ENCODE peak calls at places on chromosomes 16 and 17, in nine cellular contexts. B is psoas muscle, H is neural progenitor cell, T is cardiac muscle cell, X is esophagus squamous epithelium, R is ovary, M is tibial nerve, L is astrocyte of the cerebellum, N is Caco-2. S is an unnamed sample.

GRCh38 chr17:39606434-39607056 is 1.2 kb downstream of the NEUROD2 start:
- DNase-seq in B (no peak), H (peak), T (no peak), X (no peak), R (no peak), M (no peak), L (no peak), N (no peak), S (no peak)

GRCh38 chr17:68602267-68602644 is 1.1 kb upstream of the FAM20A start:
- DNase-seq in B (no peak), H (no peak), T (no peak), X (no peak), R (no peak), M (no peak), L (no peak), N (no peak), S (no peak)

GRCh38 chr16:66058181-66058580 is 308.3 kb upstream of the CDH5 start:
- DNase-seq in B (no peak), H (no peak), T (no peak), X (no peak), R (no peak), M (no peak), L (peak), N (no peak), S (peak)

GRCh38 chr17:46862949-46863348 is 11.6 kb downstream of the WNT9B start:
- DNase-seq in B (no peak), H (peak), T (no peak), X (no peak), R (no peak), M (no peak), L (no peak), N (no peak), S (no peak)

GRCh38 chr16:50038756-50039529 is 13.9 kb downstream of the CNEP1R1 start:
- DNase-seq in B (peak), H (no peak), T (no peak), X (no peak), R (no peak), M (no peak), L (no peak), N (no peak), S (no peak)

GRCh38 chr17:9644910-9645751 is at the start of gene USP43:
- DNase-seq in B (peak), H (peak), T (peak), X (no peak), R (no peak), M (no peak), L (no peak), N (peak), S (no peak)

GRCh38 chr17:40070895-40071719 is 8.3 kb downstream of the THRA start:
- DNase-seq in B (peak), H (peak), T (no peak), X (no peak), R (peak), M (peak), L (no peak), N (peak), S (no peak)

GRCh38 chr17:64219571-64219970 is 43.5 kb downstream of the TEX2 start:
- DNase-seq in B (no peak), H (no peak), T (no peak), X (no peak), R (no peak), M (no peak), L (no peak), N (peak), S (no peak)

GRCh38 chr16:309476-309875 is 26.5 kb downstream of the PDIA2 start:
- DNase-seq in B (no peak), H (no peak), T (no peak), X (no peak), R (no peak), M (no peak), L (no peak), N (no peak), S (no peak)

GRCh38 chr17:7855643-7856080 is 796 bp downstream of the TMEM88 start:
- DNase-seq in B (no peak), H (no peak), T (no peak), X (no peak), R (peak), M (peak), L (no peak), N (no peak), S (no peak)

GRCh38 chr17:17498606-17499301 is 2.6 kb upstream of the RASD1 start:
- DNase-seq in B (peak), H (no peak), T (no peak), X (no peak), R (no peak), M (no peak), L (no peak), N (no peak), S (no peak)

GRCh38 chr16:17590711-17591654 is 120.2 kb upstream of the XYLT1 start:
- DNase-seq in B (no peak), H (no peak), T (no peak), X (no peak), R (no peak), M (no peak), L (no peak), N (no peak), S (no peak)

GRCh38 chr16:67822511-67822910 is 15.8 kb downstream of the TSNAXIP1 start:
- DNase-seq in B (no peak), H (no peak), T (no peak), X (no peak), R (no peak), M (no peak), L (no peak), N (no peak), S (no peak)

GRCh38 chr16:29809031-29809747 is 2.8 kb upstream of the PRRT2 start:
- DNase-seq in B (no peak), H (no peak), T (no peak), X (no peak), R (peak), M (no peak), L (no peak), N (no peak), S (no peak)

GRCh38 chr17:31722251-31723056 is 136.6 kb downstream of the COPRS start:
- DNase-seq in B (no peak), H (no peak), T (no peak), X (no peak), R (no peak), M (no peak), L (no peak), N (no peak), S (no peak)

GRCh38 chr16:29662729-29663019 is 373 bp upstream of the SPN start:
- DNase-seq in B (no peak), H (no peak), T (no peak), X (no peak), R (no peak), M (no peak), L (no peak), N (no peak), S (no peak)

GRCh38 chr17:8918811-8919210 is 46.7 kb downstream of the PIK3R5 start:
- DNase-seq in B (no peak), H (no peak), T (no peak), X (no peak), R (no peak), M (no peak), L (no peak), N (no peak), S (no peak)

GRCh38 chr16:86085161-86085611 is 186.2 kb downstream of the IRF8 start:
- DNase-seq in B (no peak), H (no peak), T (no peak), X (no peak), R (no peak), M (peak), L (no peak), N (peak), S (no peak)

GRCh38 chr16:14284930-14285541 is 213.9 kb downstream of the MRTFB start:
- DNase-seq in B (no peak), H (peak), T (peak), X (no peak), R (no peak), M (no peak), L (peak), N (peak), S (no peak)

GRCh38 chr17:57401556-57402488 is 145.5 kb downstream of the MSI2 start:
- DNase-seq in B (no peak), H (peak), T (peak), X (no peak), R (no peak), M (no peak), L (no peak), N (no peak), S (no peak)

GRCh38 chr16:83134638-83135037 is 507.9 kb downstream of the CDH13 start:
- DNase-seq in B (no peak), H (no peak), T (no peak), X (no peak), R (no peak), M (no peak), L (no peak), N (no peak), S (no peak)

GRCh38 chr17:41802961-41803682 is 8.6 kb downstream of the P3H4 start:
- DNase-seq in B (no peak), H (no peak), T (no peak), X (no peak), R (no peak), M (no peak), L (no peak), N (no peak), S (no peak)

GRCh38 chr17:31488264-31488981 is 96.9 kb downstream of the RAB11FIP4 start:
- DNase-seq in B (no peak), H (peak), T (no peak), X (no peak), R (peak), M (no peak), L (no peak), N (no peak), S (no peak)

GRCh38 chr17:48024149-48025039 is 13.2 kb downstream of the COPZ2 start:
- DNase-seq in B (peak), H (peak), T (peak), X (no peak), R (peak), M (no peak), L (no peak), N (peak), S (no peak)

GRCh38 chr16:49650603-49651002 is 205.3 kb downstream of the ZNF423 start:
- DNase-seq in B (no peak), H (no peak), T (no peak), X (no peak), R (no peak), M (no peak), L (no peak), N (no peak), S (no peak)

GRCh38 chr17:45353047-45353446 is 36.2 kb upstream of the MAP3K14 start:
- DNase-seq in B (no peak), H (no peak), T (no peak), X (no peak), R (no peak), M (no peak), L (no peak), N (peak), S (no peak)

GRCh38 chr17:39730095-39730921 is at the start of gene MIEN1:
- DNase-seq in B (peak), H (peak), T (peak), X (peak), R (peak), M (peak), L (peak), N (peak), S (no peak)

GRCh38 chr17:8479431-8479947 is 43.8 kb downstream of the NDEL1 start:
- DNase-seq in B (peak), H (no peak), T (no peak), X (no peak), R (peak), M (peak), L (peak), N (no peak), S (peak)

GRCh38 chr17:38877130-38877851 is 7.4 kb downstream of the LASP1 start:
- DNase-seq in B (no peak), H (peak), T (no peak), X (no peak), R (no peak), M (no peak), L (no peak), N (no peak), S (no peak)

GRCh38 chr17:60598001-60598736 is 1.8 kb upstream of the PPM1D start:
- DNase-seq in B (no peak), H (no peak), T (no peak), X (no peak), R (no peak), M (no peak), L (no peak), N (no peak), S (no peak)

GRCh38 chr16:80723091-80723490 is 81.3 kb downstream of the CDYL2 start:
- DNase-seq in B (no peak), H (no peak), T (no peak), X (no peak), R (no peak), M (no peak), L (no peak), N (no peak), S (no peak)

GRCh38 chr17:66135219-66135618 is 56.7 kb downstream of the CEP112 start:
- DNase-seq in B (no peak), H (no peak), T (no peak), X (no peak), R (no peak), M (no peak), L (no peak), N (no peak), S (no peak)

GRCh38 chr17:76131061-76131691 is 9.9 kb downstream of the FOXJ1 start:
- DNase-seq in B (no peak), H (no peak), T (no peak), X (no peak), R (no peak), M (no peak), L (no peak), N (no peak), S (no peak)

GRCh38 chr17:15996322-15996721 is 3.2 kb downstream of the ZSWIM7 start:
- DNase-seq in B (no peak), H (no peak), T (no peak), X (no peak), R (no peak), M (no peak), L (no peak), N (no peak), S (no peak)

GRCh38 chr17:30318190-30318589 is 15.7 kb downstream of the TMIGD1 start:
- DNase-seq in B (no peak), H (no peak), T (no peak), X (no peak), R (no peak), M (no peak), L (no peak), N (no peak), S (no peak)

DNA sequence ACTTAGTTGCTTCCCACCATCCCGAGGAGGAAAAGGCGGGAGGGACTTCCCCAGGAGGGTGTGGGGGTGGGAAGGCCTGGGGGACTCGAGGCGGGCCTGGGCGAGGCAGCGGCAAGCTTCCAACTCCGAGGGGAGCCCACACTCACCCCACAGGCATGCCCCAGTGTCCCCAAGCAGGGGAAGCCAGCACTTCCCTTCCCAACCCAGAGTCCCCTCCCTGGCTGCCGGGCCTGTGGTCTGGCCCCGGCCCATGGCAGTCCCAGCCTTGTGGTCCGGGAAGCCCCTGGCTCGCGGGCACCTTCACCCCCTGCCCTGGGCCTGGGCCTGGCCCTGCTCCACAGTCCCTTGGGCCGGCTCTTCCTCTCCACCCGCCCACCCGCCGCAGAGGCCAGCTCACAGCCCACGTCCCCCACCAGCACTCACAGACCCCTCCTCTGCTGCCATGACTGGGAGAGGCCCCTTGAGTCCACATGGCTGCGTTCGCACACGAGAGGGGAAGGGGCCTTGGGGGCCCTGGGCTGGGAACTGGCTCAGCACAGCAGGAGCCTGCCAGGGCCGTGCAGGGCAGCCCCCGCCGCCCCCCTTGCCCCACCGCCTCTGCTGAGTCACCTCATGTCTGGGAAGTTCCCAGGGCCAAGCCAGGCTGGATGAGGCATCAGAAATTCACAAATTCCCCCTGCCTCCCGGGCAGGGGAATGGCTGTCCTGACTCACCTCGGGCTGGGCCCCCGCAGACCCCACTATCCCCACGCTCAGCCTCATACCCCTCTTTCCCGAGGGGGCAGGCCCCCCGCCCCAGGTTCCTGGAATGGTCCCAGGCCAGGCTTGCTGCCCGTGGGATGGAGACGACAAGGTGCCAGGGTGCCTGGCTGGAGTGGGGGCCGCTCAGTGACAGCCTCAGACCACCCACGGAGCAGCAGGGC is 27.8 kb downstream of the BAHCC1 start:
- DNase-seq in B (peak), H (peak), T (peak), X (no peak), R (peak), M (no peak), L (peak), N (no peak), S (peak)
- H3K4me3 ChIP-seq in B (peak), H (no peak), T (no peak), X (no peak), R (no peak), M (peak), L (no peak), N (no peak), S (peak)

GRCh38 chr17:72955391-72956140 is 136.9 kb downstream of the SLC39A11 start:
- DNase-seq in B (no peak), H (no peak), T (no peak), X (no peak), R (no peak), M (no peak), L (no peak), N (no peak), S (no peak)
- TF ChIP-seq CTCF in B (no peak), H (no peak), T (no peak), X (no peak), R (no peak), M (no peak), L (no peak), N (no peak), S (no peak)

DNA sequence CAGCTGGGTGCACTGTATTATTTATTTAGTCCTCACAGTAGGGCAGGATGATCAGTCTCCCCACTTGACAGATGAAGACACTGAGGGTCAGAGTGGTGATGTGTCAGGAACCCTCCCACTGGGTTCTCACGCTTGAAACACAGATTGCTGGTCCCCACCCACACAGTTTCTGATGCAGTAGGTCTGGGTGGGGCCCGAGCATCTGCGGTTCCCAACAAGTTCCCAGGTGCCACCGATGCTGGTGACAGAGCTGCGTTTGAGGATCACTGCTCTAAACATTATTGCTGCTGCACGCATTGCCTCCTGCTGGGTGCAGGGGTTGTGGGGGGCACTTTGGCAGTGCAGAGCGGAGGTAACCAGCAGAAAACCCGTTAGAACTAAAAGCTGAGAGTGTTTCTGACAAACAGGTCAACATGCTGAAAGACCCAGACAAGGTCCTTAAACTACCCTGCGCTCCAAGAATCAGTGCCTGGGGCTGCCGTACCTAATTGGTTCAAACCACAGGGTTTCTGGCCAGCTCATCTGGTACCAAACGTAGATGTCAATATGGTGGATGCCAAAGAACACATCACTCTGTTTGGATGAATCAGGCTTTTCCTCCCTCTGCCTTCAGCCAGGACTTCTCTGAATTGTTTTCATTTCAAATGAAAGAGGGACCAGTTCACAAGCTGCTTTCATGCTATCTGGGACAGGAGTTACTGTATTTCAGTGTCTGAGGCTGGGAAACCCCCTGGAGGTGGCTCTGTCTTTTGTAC is 76.0 kb downstream of the ABCC1 start:
- DNase-seq in B (no peak), H (peak), T (no peak), X (no peak), R (no peak), M (no peak), L (peak), N (no peak), S (peak)
- H3K4me3 ChIP-seq in B (no peak), H (no peak), T (no peak), X (no peak), R (no peak), M (no peak), L (no peak), N (no peak), S (no peak)

DNA sequence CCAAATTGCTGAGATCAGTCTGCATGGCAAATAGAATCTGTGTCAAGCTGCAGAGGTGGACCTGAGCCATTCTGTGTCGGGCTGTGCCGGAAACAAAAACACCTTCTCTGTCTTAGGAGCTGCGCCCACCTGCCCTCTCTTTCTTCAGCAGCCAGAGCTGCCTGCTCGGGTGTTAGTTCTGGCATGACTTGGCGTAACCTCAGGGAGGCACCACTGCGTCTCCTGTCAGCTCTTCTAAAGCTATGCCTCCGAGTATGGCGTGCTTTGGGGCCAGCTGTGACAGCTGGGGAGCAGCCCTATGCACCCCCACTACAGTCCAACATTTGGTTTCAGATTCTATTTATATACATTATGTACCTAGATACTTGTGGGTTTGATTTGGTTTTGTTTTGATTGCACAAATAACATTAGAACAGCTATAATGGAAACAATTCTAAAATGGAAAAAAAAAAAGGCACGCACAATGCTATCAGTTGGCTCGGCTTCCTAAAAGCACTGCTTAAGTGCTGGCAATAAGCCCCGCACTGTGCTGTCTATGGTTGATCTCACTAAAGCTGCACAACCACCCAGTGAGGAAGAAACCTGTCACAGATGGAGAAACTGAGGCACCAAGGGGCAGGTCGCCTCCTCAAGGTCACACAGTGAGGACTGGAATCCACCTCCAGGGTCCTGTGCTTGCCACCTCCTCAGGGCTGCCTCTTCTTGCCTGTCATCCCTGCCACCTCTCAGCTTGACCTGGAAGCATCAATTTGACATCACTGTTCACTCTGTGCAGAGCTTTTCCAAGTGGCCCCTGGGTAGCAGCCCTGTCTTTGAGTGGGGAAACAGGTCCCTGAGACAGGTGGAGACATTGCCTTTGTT is 18.7 kb upstream of the ADGRG1 start:
- DNase-seq in B (no peak), H (no peak), T (no peak), X (no peak), R (no peak), M (no peak), L (no peak), N (no peak), S (no peak)
- TF ChIP-seq CTCF in B (no peak), H (peak), T (peak), X (peak), R (no peak), M (no peak), L (no peak), N (no peak), S (no peak)

GRCh38 chr17:77320046-77320445 is 179.3 kb downstream of the SEC14L1 start:
- DNase-seq in B (peak), H (no peak), T (no peak), X (no peak), R (peak), M (no peak), L (no peak), N (no peak), S (no peak)
- H3K4me3 ChIP-seq in B (peak), H (no peak), T (no peak), X (peak), R (peak), M (peak), L (peak), N (no peak), S (peak)

GRCh38 chr16:72149676-72150464 is 22.1 kb downstream of the PMFBP1 start:
- DNase-seq in B (no peak), H (peak), T (no peak), X (no peak), R (no peak), M (no peak), L (no peak), N (no peak), S (no peak)
- TF ChIP-seq CTCF in B (no peak), H (peak), T (no peak), X (no peak), R (no peak), M (no peak), L (no peak), N (peak), S (no peak)

GRCh38 chr17:82294086-82294773 is 20.7 kb upstream of the CSNK1D start:
- DNase-seq in B (no peak), H (no peak), T (no peak), X (no peak), R (no peak), M (no peak), L (no peak), N (no peak), S (no peak)
- H3K4me3 ChIP-seq in B (peak), H (peak), T (no peak), X (peak), R (peak), M (peak), L (peak), N (no peak), S (peak)